ENCODE peak calls at places on chromosomes 7 and 10, in ten cellular contexts. L is left ventricle myocardium inferior; N is GM06990; U is dorsolateral prefrontal cortex; D is CD8-positive, alpha-beta T cell; S is breast epithelium; Y is GM12865; V is GM23248; Q is endodermal cell; W is pancreas. Z is an unnamed sample.

GRCh38 chr7:45098983-45099839 is 10.4 kb upstream of the NACAD start:
- DNase-seq in D (no peak), W (no peak), V (no peak), Q (peak), U (no peak), L (no peak), N (no peak), S (no peak), Y (no peak), Z (no peak)

GRCh38 chr10:822661-823367 is 108.7 kb downstream of the LARP4B start:
- DNase-seq in N (no peak), L (no peak), Q (no peak), U (no peak), S (no peak), Y (peak), V (no peak), D (no peak), W (no peak), Z (peak)

GRCh38 chr10:61263561-61263960 is 189.6 kb downstream of the TMEM26 start:
- DNase-seq in D (no peak), S (no peak), Q (no peak), W (no peak), U (no peak), L (no peak), Y (no peak), V (no peak), N (no peak), Z (no peak)

GRCh38 chr7:34087892-34088891 is 182.9 kb downstream of the BMPER start:
- DNase-seq in V (peak), Y (peak), N (no peak), W (no peak), S (no peak), D (no peak), U (no peak), Q (peak), L (no peak), Z (peak)

GRCh38 chr10:33010132-33011037 is 52.4 kb upstream of the ITGB1 start:
- DNase-seq in D (no peak), Y (no peak), L (no peak), S (no peak), W (no peak), V (peak), U (no peak), Q (peak), N (no peak), Z (no peak)

GRCh38 chr10:132847856-132848255 is 61.9 kb upstream of the NKX6-2 start:
- DNase-seq in D (no peak), L (no peak), U (no peak), N (no peak), Q (no peak), Y (no peak), S (no peak), V (no peak), W (no peak), Z (no peak)

GRCh38 chr10:21315321-21316220 is 209.9 kb downstream of the SKIDA1 start:
- DNase-seq in S (peak), W (peak), L (peak), N (no peak), D (no peak), V (peak), Y (peak), Q (peak), U (no peak), Z (no peak)

GRCh38 chr10:83701799-83702198 is 437.5 kb upstream of the GHITM start:
- DNase-seq in V (no peak), N (no peak), S (no peak), D (no peak), W (no peak), Q (no peak), Y (no peak), L (no peak), U (no peak), Z (no peak)

GRCh38 chr7:38858281-38858884 is 50.6 kb downstream of the VPS41 start:
- DNase-seq in Q (no peak), L (no peak), Y (no peak), V (peak), W (no peak), U (no peak), S (no peak), D (no peak), N (no peak), Z (no peak)

GRCh38 chr10:44801383-44802327 is 109.5 kb upstream of the TMEM72 start:
- DNase-seq in W (peak), L (peak), U (no peak), D (no peak), Y (no peak), Q (no peak), S (peak), V (peak), N (no peak), Z (no peak)

GRCh38 chr7:70640266-70640833 is 491.6 kb upstream of the GALNT17 start:
- DNase-seq in W (no peak), N (no peak), S (no peak), Y (no peak), L (no peak), U (no peak), V (peak), Q (peak), D (no peak), Z (no peak)

GRCh38 chr7:111568870-111569462 is 6.7 kb upstream of the IMMP2L start:
- DNase-seq in W (no peak), N (no peak), L (no peak), D (no peak), V (no peak), U (no peak), Q (no peak), Y (peak), S (no peak), Z (no peak)

GRCh38 chr7:93836111-93836510 is 54.4 kb downstream of the TFPI2 start:
- DNase-seq in N (no peak), L (no peak), Q (no peak), W (no peak), S (no peak), V (peak), D (no peak), U (no peak), Y (no peak), Z (no peak)

GRCh38 chr10:25899304-25899703 is 34.7 kb upstream of the MYO3A start:
- DNase-seq in W (no peak), L (no peak), V (no peak), S (no peak), Y (no peak), Q (no peak), D (no peak), U (no peak), N (no peak), Z (no peak)

GRCh38 chr7:129282865-129283264 is 58.0 kb downstream of the AHCYL2 start:
- DNase-seq in U (no peak), V (no peak), W (no peak), Y (no peak), S (no peak), L (no peak), D (no peak), Q (no peak), N (no peak), Z (no peak)

GRCh38 chr7:79988642-79989041 is 146.0 kb upstream of the GNAI1 start:
- DNase-seq in Y (no peak), L (no peak), Q (no peak), W (no peak), D (no peak), S (no peak), N (no peak), U (no peak), V (peak), Z (no peak)

GRCh38 chr7:101728888-101729883 is 88.2 kb upstream of the CUX1 start:
- DNase-seq in L (no peak), Q (no peak), U (no peak), S (no peak), V (peak), W (no peak), N (no peak), D (no peak), Y (no peak), Z (no peak)

GRCh38 chr7:56079450-56080185 is 13.1 kb downstream of the PHKG1 start:
- DNase-seq in S (peak), Y (no peak), N (no peak), D (no peak), U (peak), V (peak), Q (peak), W (peak), L (peak), Z (no peak)

GRCh38 chr10:71394926-71395562 is 1.7 kb upstream of the CDH23 start:
- DNase-seq in Y (no peak), N (no peak), V (no peak), D (no peak), Q (peak), L (no peak), S (no peak), U (no peak), W (no peak), Z (no peak)

GRCh38 chr10:47146571-47146970 is 153.4 kb upstream of the GDF10 start:
- DNase-seq in Y (no peak), W (no peak), U (no peak), Q (no peak), V (no peak), L (no peak), D (no peak), N (no peak), S (no peak), Z (no peak)

GRCh38 chr7:28836661-28837060 is 121.5 kb downstream of the TRIL start:
- DNase-seq in Y (no peak), V (no peak), D (no peak), Q (no peak), S (no peak), N (no peak), U (no peak), W (no peak), L (no peak), Z (no peak)

GRCh38 chr10:62027841-62028501 is 126.5 kb downstream of the ARID5B start:
- DNase-seq in L (no peak), W (no peak), N (no peak), Y (no peak), D (no peak), U (no peak), S (no peak), V (peak), Q (no peak), Z (no peak)

GRCh38 chr7:142328006-142328405 is 70.1 kb upstream of the PRSS58 start:
- DNase-seq in L (no peak), Y (no peak), W (no peak), N (no peak), U (no peak), S (no peak), V (no peak), D (no peak), Q (no peak), Z (no peak)

GRCh38 chr10:4688620-4689019 is 137.4 kb upstream of the AKR1E2 start:
- DNase-seq in V (no peak), U (no peak), Y (no peak), L (no peak), S (no peak), W (no peak), Q (no peak), N (no peak), D (no peak), Z (no peak)

GRCh38 chr7:157813741-157814661 is 477.2 kb downstream of the DNAJB6 start:
- DNase-seq in Q (no peak), W (no peak), D (no peak), V (no peak), L (no peak), U (no peak), N (no peak), Y (no peak), S (no peak), Z (no peak)

GRCh38 chr10:24872049-24872789 is 80.2 kb downstream of the PRTFDC1 start:
- DNase-seq in V (peak), D (no peak), L (no peak), S (no peak), N (no peak), Q (no peak), W (no peak), Y (no peak), U (peak), Z (no peak)
- H3K4me3 ChIP-seq in V (no peak), D (no peak), L (no peak), S (no peak), N (no peak), Q (no peak), W (no peak), Y (no peak), U (peak), Z (no peak)

DNA sequence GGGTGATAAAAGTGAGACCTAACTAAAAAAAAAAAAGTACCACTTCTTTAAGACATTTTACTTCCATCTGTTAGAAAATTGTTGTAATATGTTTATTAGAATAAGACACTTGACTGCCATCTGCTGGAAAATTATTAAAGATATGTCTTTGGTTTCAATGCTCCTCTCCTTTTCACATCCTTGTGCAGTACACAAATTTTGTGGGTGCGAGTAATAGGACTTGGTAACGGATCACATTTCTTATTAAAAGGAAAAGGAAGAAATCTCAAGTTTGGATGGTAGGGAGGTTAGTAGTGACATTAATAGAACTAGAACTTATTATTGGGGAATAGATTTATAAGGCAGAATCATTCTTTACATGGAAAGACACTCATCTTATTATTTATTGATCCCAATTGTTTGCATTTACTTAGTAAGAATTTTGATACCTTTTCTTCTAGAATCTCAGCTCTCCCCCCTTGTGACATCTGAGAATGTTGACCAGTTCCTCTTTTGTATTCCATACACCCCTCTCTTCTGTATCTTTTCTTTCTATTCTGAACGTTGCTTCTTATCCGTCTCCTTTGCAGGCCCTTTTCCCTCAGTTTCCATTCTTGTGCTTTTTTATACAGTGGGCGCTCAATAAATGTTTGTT is 43.0 kb upstream of the RPA3 start:
- DNase-seq in L (no peak), Y (peak), U (no peak), V (peak), W (no peak), N (no peak), Q (no peak), D (no peak), S (no peak), Z (peak)
- H3K4me3 ChIP-seq in L (peak), Y (peak), U (peak), V (peak), W (no peak), N (peak), Q (no peak), D (peak), S (peak), Z (no peak)

DNA sequence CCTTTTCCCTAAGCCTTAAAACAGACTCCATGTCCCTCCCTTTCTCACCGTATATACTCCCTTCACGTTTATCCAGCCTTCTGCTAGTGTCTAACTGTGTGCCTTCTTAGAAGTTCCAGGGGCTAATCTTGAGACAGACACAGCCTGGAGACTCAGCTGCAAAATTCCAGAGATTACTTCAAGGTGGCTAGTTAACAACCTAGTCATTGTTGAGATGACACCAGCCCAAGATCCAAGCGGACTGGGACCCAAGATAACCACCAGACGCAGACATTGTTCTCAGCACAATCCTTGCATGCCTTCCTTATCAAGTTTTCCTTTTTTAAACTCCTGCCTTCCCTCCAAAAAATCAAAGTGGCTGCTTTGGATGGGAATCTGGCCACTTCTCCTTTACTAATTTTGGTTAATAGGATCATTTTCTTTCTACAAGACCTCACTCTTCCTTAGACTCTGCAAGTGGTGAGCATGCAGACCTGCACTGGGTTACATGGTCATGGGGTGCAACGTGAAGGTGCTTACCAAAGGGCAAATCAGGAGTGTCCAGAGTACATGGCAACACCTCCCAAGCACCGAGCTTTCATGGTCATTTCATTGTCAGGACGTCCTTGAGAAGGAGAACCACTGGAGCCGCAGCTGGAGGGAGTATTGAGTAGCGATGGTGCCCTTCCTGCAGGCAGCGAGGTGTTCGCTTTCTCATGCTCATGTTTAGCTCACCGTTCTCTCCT is 69.7 kb downstream of the ANLN start:
- DNase-seq in Q (peak), W (no peak), D (no peak), Y (no peak), U (no peak), L (no peak), N (no peak), S (no peak), V (no peak), Z (no peak)
- H3K4me3 ChIP-seq in Q (peak), W (no peak), D (no peak), Y (no peak), U (no peak), L (no peak), N (no peak), S (no peak), V (no peak), Z (no peak)

GRCh38 chr7:155804431-155804831 is 7.8 kb downstream of the SHH start:
- DNase-seq in U (no peak), D (no peak), V (no peak), W (no peak), Y (no peak), N (no peak), S (no peak), Q (peak), L (no peak), Z (no peak)
- H3K4me3 ChIP-seq in U (peak), D (no peak), V (peak), W (peak), Y (no peak), N (no peak), S (peak), Q (peak), L (peak), Z (no peak)